ENCODE peak calls at places on chromosomes 1 and 21, in ten cellular contexts. One of them, this sample, is unnamed.

GRCh38 chr21:31870472-31870871 is 2.3 kb upstream of the HUNK start:
- DNase-seq in kidney glomerular epithelial cell: no peak
- DNase-seq in AG08395: no peak
- DNase-seq in SK-MEL-5: no peak
- DNase-seq in nucleus accumbens: no peak
- DNase-seq in NCI-H345: no peak
- DNase-seq in stimulated activated CD8-positive, alpha-beta memory T cell treated with anti-CD3 and anti-CD28 coated beads, Interleukin-12 subunit alpha, Interleukin-12 subunit beta, amount 100 ng/mL, for 4 hours: no peak
- DNase-seq in activated CD4-positive, alpha-beta T cell treated with anti-CD3 and anti-CD28 coated beads for 48 hours: no peak
- DNase-seq in HCEC 1CT: no peak
- DNase-seq in stimulated activated CD4-positive, alpha-beta T cell treated with anti-CD3 and anti-CD28 coated beads, TNF-alpha, amount 100 ng/mL, for 48 hours: no peak
- DNase-seq in this sample: no peak

GRCh38 chr1:206048582-206048981 is 4.4 kb upstream of the RHEX start:
- DNase-seq in HCEC 1CT: no peak
- DNase-seq in nucleus accumbens: no peak
- DNase-seq in NCI-H345: no peak
- DNase-seq in stimulated activated CD4-positive, alpha-beta T cell treated with anti-CD3 and anti-CD28 coated beads, TNF-alpha, amount 100 ng/mL, for 48 hours: no peak
- DNase-seq in activated CD4-positive, alpha-beta T cell treated with anti-CD3 and anti-CD28 coated beads for 48 hours: no peak
- DNase-seq in stimulated activated CD8-positive, alpha-beta memory T cell treated with anti-CD3 and anti-CD28 coated beads, Interleukin-12 subunit alpha, Interleukin-12 subunit beta, amount 100 ng/mL, for 4 hours: no peak
- DNase-seq in AG08395: no peak
- DNase-seq in kidney glomerular epithelial cell: peak
- DNase-seq in SK-MEL-5: no peak
- DNase-seq in this sample: no peak

GRCh38 chr21:35850542-35851103 is 209.7 kb downstream of the SETD4 start:
- DNase-seq in activated CD4-positive, alpha-beta T cell treated with anti-CD3 and anti-CD28 coated beads for 48 hours: peak
- DNase-seq in stimulated activated CD4-positive, alpha-beta T cell treated with anti-CD3 and anti-CD28 coated beads, TNF-alpha, amount 100 ng/mL, for 48 hours: no peak
- DNase-seq in SK-MEL-5: no peak
- DNase-seq in kidney glomerular epithelial cell: no peak
- DNase-seq in NCI-H345: no peak
- DNase-seq in stimulated activated CD8-positive, alpha-beta memory T cell treated with anti-CD3 and anti-CD28 coated beads, Interleukin-12 subunit alpha, Interleukin-12 subunit beta, amount 100 ng/mL, for 4 hours: no peak
- DNase-seq in AG08395: peak
- DNase-seq in nucleus accumbens: no peak
- DNase-seq in HCEC 1CT: no peak
- DNase-seq in this sample: no peak

GRCh38 chr1:89917353-89917752 is 77.6 kb upstream of the ZNF326 start:
- DNase-seq in HCEC 1CT: no peak
- DNase-seq in kidney glomerular epithelial cell: no peak
- DNase-seq in SK-MEL-5: no peak
- DNase-seq in activated CD4-positive, alpha-beta T cell treated with anti-CD3 and anti-CD28 coated beads for 48 hours: no peak
- DNase-seq in stimulated activated CD4-positive, alpha-beta T cell treated with anti-CD3 and anti-CD28 coated beads, TNF-alpha, amount 100 ng/mL, for 48 hours: no peak
- DNase-seq in AG08395: no peak
- DNase-seq in NCI-H345: no peak
- DNase-seq in nucleus accumbens: no peak
- DNase-seq in stimulated activated CD8-positive, alpha-beta memory T cell treated with anti-CD3 and anti-CD28 coated beads, Interleukin-12 subunit alpha, Interleukin-12 subunit beta, amount 100 ng/mL, for 4 hours: no peak
- DNase-seq in this sample: no peak

GRCh38 chr1:207352560-207352959 is 31.1 kb downstream of the CD55 start:
- DNase-seq in kidney glomerular epithelial cell: no peak
- DNase-seq in AG08395: no peak
- DNase-seq in stimulated activated CD4-positive, alpha-beta T cell treated with anti-CD3 and anti-CD28 coated beads, TNF-alpha, amount 100 ng/mL, for 48 hours: no peak
- DNase-seq in NCI-H345: no peak
- DNase-seq in stimulated activated CD8-positive, alpha-beta memory T cell treated with anti-CD3 and anti-CD28 coated beads, Interleukin-12 subunit alpha, Interleukin-12 subunit beta, amount 100 ng/mL, for 4 hours: no peak
- DNase-seq in HCEC 1CT: no peak
- DNase-seq in nucleus accumbens: no peak
- DNase-seq in activated CD4-positive, alpha-beta T cell treated with anti-CD3 and anti-CD28 coated beads for 48 hours: no peak
- DNase-seq in SK-MEL-5: no peak
- DNase-seq in this sample: no peak

GRCh38 chr1:94383966-94384408 is 34.2 kb upstream of the ABCD3 start:
- DNase-seq in HCEC 1CT: peak
- DNase-seq in kidney glomerular epithelial cell: peak
- DNase-seq in SK-MEL-5: no peak
- DNase-seq in stimulated activated CD4-positive, alpha-beta T cell treated with anti-CD3 and anti-CD28 coated beads, TNF-alpha, amount 100 ng/mL, for 48 hours: no peak
- DNase-seq in nucleus accumbens: no peak
- DNase-seq in activated CD4-positive, alpha-beta T cell treated with anti-CD3 and anti-CD28 coated beads for 48 hours: peak
- DNase-seq in AG08395: no peak
- DNase-seq in stimulated activated CD8-positive, alpha-beta memory T cell treated with anti-CD3 and anti-CD28 coated beads, Interleukin-12 subunit alpha, Interleukin-12 subunit beta, amount 100 ng/mL, for 4 hours: no peak
- DNase-seq in NCI-H345: no peak
- DNase-seq in this sample: no peak

GRCh38 chr21:20999567-21000169 is 1.5 kb downstream of the NCAM2 start:
- DNase-seq in kidney glomerular epithelial cell: peak
- DNase-seq in NCI-H345: peak
- DNase-seq in SK-MEL-5: peak
- DNase-seq in activated CD4-positive, alpha-beta T cell treated with anti-CD3 and anti-CD28 coated beads for 48 hours: peak
- DNase-seq in stimulated activated CD4-positive, alpha-beta T cell treated with anti-CD3 and anti-CD28 coated beads, TNF-alpha, amount 100 ng/mL, for 48 hours: no peak
- DNase-seq in nucleus accumbens: peak
- DNase-seq in HCEC 1CT: no peak
- DNase-seq in stimulated activated CD8-positive, alpha-beta memory T cell treated with anti-CD3 and anti-CD28 coated beads, Interleukin-12 subunit alpha, Interleukin-12 subunit beta, amount 100 ng/mL, for 4 hours: no peak
- DNase-seq in AG08395: peak
- DNase-seq in this sample: no peak

GRCh38 chr1:222256058-222256457 is 291.8 kb downstream of the HHIPL2 start:
- DNase-seq in kidney glomerular epithelial cell: no peak
- DNase-seq in stimulated activated CD4-positive, alpha-beta T cell treated with anti-CD3 and anti-CD28 coated beads, TNF-alpha, amount 100 ng/mL, for 48 hours: no peak
- DNase-seq in nucleus accumbens: no peak
- DNase-seq in stimulated activated CD8-positive, alpha-beta memory T cell treated with anti-CD3 and anti-CD28 coated beads, Interleukin-12 subunit alpha, Interleukin-12 subunit beta, amount 100 ng/mL, for 4 hours: no peak
- DNase-seq in NCI-H345: no peak
- DNase-seq in SK-MEL-5: no peak
- DNase-seq in AG08395: no peak
- DNase-seq in activated CD4-positive, alpha-beta T cell treated with anti-CD3 and anti-CD28 coated beads for 48 hours: no peak
- DNase-seq in HCEC 1CT: no peak
- DNase-seq in this sample: no peak

GRCh38 chr1:21635138-21635535 is 34.0 kb downstream of the RAP1GAP start:
- DNase-seq in stimulated activated CD8-positive, alpha-beta memory T cell treated with anti-CD3 and anti-CD28 coated beads, Interleukin-12 subunit alpha, Interleukin-12 subunit beta, amount 100 ng/mL, for 4 hours: no peak
- DNase-seq in activated CD4-positive, alpha-beta T cell treated with anti-CD3 and anti-CD28 coated beads for 48 hours: no peak
- DNase-seq in HCEC 1CT: no peak
- DNase-seq in nucleus accumbens: no peak
- DNase-seq in stimulated activated CD4-positive, alpha-beta T cell treated with anti-CD3 and anti-CD28 coated beads, TNF-alpha, amount 100 ng/mL, for 48 hours: no peak
- DNase-seq in SK-MEL-5: no peak
- DNase-seq in kidney glomerular epithelial cell: peak
- DNase-seq in NCI-H345: no peak
- DNase-seq in AG08395: no peak
- DNase-seq in this sample: no peak

GRCh38 chr1:222618001-222618879 is at the start of gene MIA3:
- DNase-seq in HCEC 1CT: no peak
- DNase-seq in stimulated activated CD4-positive, alpha-beta T cell treated with anti-CD3 and anti-CD28 coated beads, TNF-alpha, amount 100 ng/mL, for 48 hours: peak
- DNase-seq in activated CD4-positive, alpha-beta T cell treated with anti-CD3 and anti-CD28 coated beads for 48 hours: peak
- DNase-seq in kidney glomerular epithelial cell: peak
- DNase-seq in stimulated activated CD8-positive, alpha-beta memory T cell treated with anti-CD3 and anti-CD28 coated beads, Interleukin-12 subunit alpha, Interleukin-12 subunit beta, amount 100 ng/mL, for 4 hours: peak
- DNase-seq in AG08395: peak
- DNase-seq in nucleus accumbens: peak
- DNase-seq in SK-MEL-5: no peak
- DNase-seq in NCI-H345: peak
- DNase-seq in this sample: peak

GRCh38 chr1:234934611-234935033 is 194.0 kb downstream of the TOMM20 start:
- DNase-seq in SK-MEL-5: no peak
- DNase-seq in stimulated activated CD8-positive, alpha-beta memory T cell treated with anti-CD3 and anti-CD28 coated beads, Interleukin-12 subunit alpha, Interleukin-12 subunit beta, amount 100 ng/mL, for 4 hours: no peak
- DNase-seq in AG08395: no peak
- DNase-seq in NCI-H345: no peak
- DNase-seq in activated CD4-positive, alpha-beta T cell treated with anti-CD3 and anti-CD28 coated beads for 48 hours: no peak
- DNase-seq in stimulated activated CD4-positive, alpha-beta T cell treated with anti-CD3 and anti-CD28 coated beads, TNF-alpha, amount 100 ng/mL, for 48 hours: no peak
- DNase-seq in HCEC 1CT: peak
- DNase-seq in kidney glomerular epithelial cell: no peak
- DNase-seq in nucleus accumbens: no peak
- DNase-seq in this sample: no peak

GRCh38 chr1:162899422-162900168 is 38.6 kb upstream of the CCDC190 start:
- DNase-seq in kidney glomerular epithelial cell: peak
- DNase-seq in activated CD4-positive, alpha-beta T cell treated with anti-CD3 and anti-CD28 coated beads for 48 hours: no peak
- DNase-seq in nucleus accumbens: no peak
- DNase-seq in AG08395: peak
- DNase-seq in SK-MEL-5: peak
- DNase-seq in stimulated activated CD4-positive, alpha-beta T cell treated with anti-CD3 and anti-CD28 coated beads, TNF-alpha, amount 100 ng/mL, for 48 hours: no peak
- DNase-seq in NCI-H345: no peak
- DNase-seq in stimulated activated CD8-positive, alpha-beta memory T cell treated with anti-CD3 and anti-CD28 coated beads, Interleukin-12 subunit alpha, Interleukin-12 subunit beta, amount 100 ng/mL, for 4 hours: no peak
- DNase-seq in HCEC 1CT: peak
- DNase-seq in this sample: no peak

GRCh38 chr1:209751627-209752231 is 4.1 kb upstream of the TRAF3IP3 start:
- DNase-seq in nucleus accumbens: no peak
- DNase-seq in SK-MEL-5: no peak
- DNase-seq in stimulated activated CD4-positive, alpha-beta T cell treated with anti-CD3 and anti-CD28 coated beads, TNF-alpha, amount 100 ng/mL, for 48 hours: no peak
- DNase-seq in NCI-H345: no peak
- DNase-seq in kidney glomerular epithelial cell: no peak
- DNase-seq in HCEC 1CT: no peak
- DNase-seq in AG08395: no peak
- DNase-seq in stimulated activated CD8-positive, alpha-beta memory T cell treated with anti-CD3 and anti-CD28 coated beads, Interleukin-12 subunit alpha, Interleukin-12 subunit beta, amount 100 ng/mL, for 4 hours: no peak
- DNase-seq in activated CD4-positive, alpha-beta T cell treated with anti-CD3 and anti-CD28 coated beads for 48 hours: peak
- DNase-seq in this sample: no peak

GRCh38 chr1:233518344-233518743 is 95.6 kb upstream of the KCNK1 start:
- DNase-seq in stimulated activated CD8-positive, alpha-beta memory T cell treated with anti-CD3 and anti-CD28 coated beads, Interleukin-12 subunit alpha, Interleukin-12 subunit beta, amount 100 ng/mL, for 4 hours: no peak
- DNase-seq in HCEC 1CT: no peak
- DNase-seq in AG08395: peak
- DNase-seq in NCI-H345: no peak
- DNase-seq in stimulated activated CD4-positive, alpha-beta T cell treated with anti-CD3 and anti-CD28 coated beads, TNF-alpha, amount 100 ng/mL, for 48 hours: no peak
- DNase-seq in SK-MEL-5: peak
- DNase-seq in kidney glomerular epithelial cell: peak
- DNase-seq in activated CD4-positive, alpha-beta T cell treated with anti-CD3 and anti-CD28 coated beads for 48 hours: peak
- DNase-seq in nucleus accumbens: no peak
- DNase-seq in this sample: no peak

GRCh38 chr1:161763522-161764098 is 2.5 kb upstream of the ATF6 start:
- DNase-seq in stimulated activated CD4-positive, alpha-beta T cell treated with anti-CD3 and anti-CD28 coated beads, TNF-alpha, amount 100 ng/mL, for 48 hours: no peak
- DNase-seq in kidney glomerular epithelial cell: peak
- DNase-seq in AG08395: no peak
- DNase-seq in activated CD4-positive, alpha-beta T cell treated with anti-CD3 and anti-CD28 coated beads for 48 hours: peak
- DNase-seq in HCEC 1CT: no peak
- DNase-seq in NCI-H345: peak
- DNase-seq in SK-MEL-5: peak
- DNase-seq in nucleus accumbens: no peak
- DNase-seq in stimulated activated CD8-positive, alpha-beta memory T cell treated with anti-CD3 and anti-CD28 coated beads, Interleukin-12 subunit alpha, Interleukin-12 subunit beta, amount 100 ng/mL, for 4 hours: no peak
- DNase-seq in this sample: no peak

GRCh38 chr1:66916320-66916719 is 8.3 kb downstream of the DNAI4 start:
- DNase-seq in stimulated activated CD4-positive, alpha-beta T cell treated with anti-CD3 and anti-CD28 coated beads, TNF-alpha, amount 100 ng/mL, for 48 hours: no peak
- DNase-seq in SK-MEL-5: peak
- DNase-seq in kidney glomerular epithelial cell: no peak
- DNase-seq in stimulated activated CD8-positive, alpha-beta memory T cell treated with anti-CD3 and anti-CD28 coated beads, Interleukin-12 subunit alpha, Interleukin-12 subunit beta, amount 100 ng/mL, for 4 hours: no peak
- DNase-seq in HCEC 1CT: no peak
- DNase-seq in nucleus accumbens: no peak
- DNase-seq in AG08395: no peak
- DNase-seq in NCI-H345: no peak
- DNase-seq in activated CD4-positive, alpha-beta T cell treated with anti-CD3 and anti-CD28 coated beads for 48 hours: no peak
- DNase-seq in this sample: no peak

GRCh38 chr1:52552236-52552504 is 722 bp downstream of the TUT4 start:
- DNase-seq in activated CD4-positive, alpha-beta T cell treated with anti-CD3 and anti-CD28 coated beads for 48 hours: peak
- DNase-seq in stimulated activated CD4-positive, alpha-beta T cell treated with anti-CD3 and anti-CD28 coated beads, TNF-alpha, amount 100 ng/mL, for 48 hours: peak
- DNase-seq in SK-MEL-5: peak
- DNase-seq in NCI-H345: peak
- DNase-seq in kidney glomerular epithelial cell: peak
- DNase-seq in stimulated activated CD8-positive, alpha-beta memory T cell treated with anti-CD3 and anti-CD28 coated beads, Interleukin-12 subunit alpha, Interleukin-12 subunit beta, amount 100 ng/mL, for 4 hours: peak
- DNase-seq in HCEC 1CT: peak
- DNase-seq in AG08395: peak
- DNase-seq in nucleus accumbens: peak
- DNase-seq in this sample: peak

GRCh38 chr1:237864338-237865244 is 26.1 kb downstream of the ZP4 start:
- DNase-seq in HCEC 1CT: no peak
- DNase-seq in NCI-H345: peak
- DNase-seq in stimulated activated CD8-positive, alpha-beta memory T cell treated with anti-CD3 and anti-CD28 coated beads, Interleukin-12 subunit alpha, Interleukin-12 subunit beta, amount 100 ng/mL, for 4 hours: no peak
- DNase-seq in nucleus accumbens: peak
- DNase-seq in AG08395: no peak
- DNase-seq in stimulated activated CD4-positive, alpha-beta T cell treated with anti-CD3 and anti-CD28 coated beads, TNF-alpha, amount 100 ng/mL, for 48 hours: peak
- DNase-seq in kidney glomerular epithelial cell: peak
- DNase-seq in SK-MEL-5: peak
- DNase-seq in activated CD4-positive, alpha-beta T cell treated with anti-CD3 and anti-CD28 coated beads for 48 hours: peak
- DNase-seq in this sample: no peak

GRCh38 chr1:78490861-78491310 is at the start of gene PTGFR:
- DNase-seq in kidney glomerular epithelial cell: no peak
- DNase-seq in nucleus accumbens: no peak
- DNase-seq in stimulated activated CD4-positive, alpha-beta T cell treated with anti-CD3 and anti-CD28 coated beads, TNF-alpha, amount 100 ng/mL, for 48 hours: no peak
- DNase-seq in HCEC 1CT: peak
- DNase-seq in NCI-H345: peak
- DNase-seq in SK-MEL-5: no peak
- DNase-seq in stimulated activated CD8-positive, alpha-beta memory T cell treated with anti-CD3 and anti-CD28 coated beads, Interleukin-12 subunit alpha, Interleukin-12 subunit beta, amount 100 ng/mL, for 4 hours: no peak
- DNase-seq in AG08395: peak
- DNase-seq in activated CD4-positive, alpha-beta T cell treated with anti-CD3 and anti-CD28 coated beads for 48 hours: no peak
- DNase-seq in this sample: no peak

GRCh38 chr1:54296666-54297065 is 96.7 kb downstream of the MRPL37 start:
- DNase-seq in HCEC 1CT: no peak
- DNase-seq in SK-MEL-5: no peak
- DNase-seq in stimulated activated CD8-positive, alpha-beta memory T cell treated with anti-CD3 and anti-CD28 coated beads, Interleukin-12 subunit alpha, Interleukin-12 subunit beta, amount 100 ng/mL, for 4 hours: no peak
- DNase-seq in kidney glomerular epithelial cell: no peak
- DNase-seq in activated CD4-positive, alpha-beta T cell treated with anti-CD3 and anti-CD28 coated beads for 48 hours: no peak
- DNase-seq in stimulated activated CD4-positive, alpha-beta T cell treated with anti-CD3 and anti-CD28 coated beads, TNF-alpha, amount 100 ng/mL, for 48 hours: no peak
- DNase-seq in NCI-H345: peak
- DNase-seq in AG08395: no peak
- DNase-seq in nucleus accumbens: no peak
- DNase-seq in this sample: no peak

GRCh38 chr1:32868085-32868484 is 2.6 kb downstream of the FNDC5 start:
- DNase-seq in kidney glomerular epithelial cell: no peak
- DNase-seq in HCEC 1CT: no peak
- DNase-seq in SK-MEL-5: no peak
- DNase-seq in activated CD4-positive, alpha-beta T cell treated with anti-CD3 and anti-CD28 coated beads for 48 hours: no peak
- DNase-seq in AG08395: no peak
- DNase-seq in nucleus accumbens: no peak
- DNase-seq in NCI-H345: no peak
- DNase-seq in stimulated activated CD4-positive, alpha-beta T cell treated with anti-CD3 and anti-CD28 coated beads, TNF-alpha, amount 100 ng/mL, for 48 hours: no peak
- DNase-seq in stimulated activated CD8-positive, alpha-beta memory T cell treated with anti-CD3 and anti-CD28 coated beads, Interleukin-12 subunit alpha, Interleukin-12 subunit beta, amount 100 ng/mL, for 4 hours: no peak
- DNase-seq in this sample: no peak

GRCh38 chr1:3900150-3900968 is at the start of gene C1orf174:
- DNase-seq in SK-MEL-5: peak
- DNase-seq in activated CD4-positive, alpha-beta T cell treated with anti-CD3 and anti-CD28 coated beads for 48 hours: peak
- DNase-seq in nucleus accumbens: peak
- DNase-seq in NCI-H345: peak
- DNase-seq in AG08395: peak
- DNase-seq in stimulated activated CD4-positive, alpha-beta T cell treated with anti-CD3 and anti-CD28 coated beads, TNF-alpha, amount 100 ng/mL, for 48 hours: peak
- DNase-seq in stimulated activated CD8-positive, alpha-beta memory T cell treated with anti-CD3 and anti-CD28 coated beads, Interleukin-12 subunit alpha, Interleukin-12 subunit beta, amount 100 ng/mL, for 4 hours: peak
- DNase-seq in kidney glomerular epithelial cell: peak
- DNase-seq in HCEC 1CT: peak
- DNase-seq in this sample: peak

GRCh38 chr1:96365596-96365995 is 356.0 kb upstream of the PTBP2 start:
- DNase-seq in AG08395: no peak
- DNase-seq in nucleus accumbens: no peak
- DNase-seq in NCI-H345: no peak
- DNase-seq in stimulated activated CD8-positive, alpha-beta memory T cell treated with anti-CD3 and anti-CD28 coated beads, Interleukin-12 subunit alpha, Interleukin-12 subunit beta, amount 100 ng/mL, for 4 hours: no peak
- DNase-seq in activated CD4-positive, alpha-beta T cell treated with anti-CD3 and anti-CD28 coated beads for 48 hours: no peak
- DNase-seq in HCEC 1CT: no peak
- DNase-seq in SK-MEL-5: no peak
- DNase-seq in kidney glomerular epithelial cell: no peak
- DNase-seq in stimulated activated CD4-positive, alpha-beta T cell treated with anti-CD3 and anti-CD28 coated beads, TNF-alpha, amount 100 ng/mL, for 48 hours: no peak
- DNase-seq in this sample: no peak

GRCh38 chr1:182786223-182787001 is 3.2 kb upstream of the NPL start:
- DNase-seq in NCI-H345: peak
- DNase-seq in stimulated activated CD4-positive, alpha-beta T cell treated with anti-CD3 and anti-CD28 coated beads, TNF-alpha, amount 100 ng/mL, for 48 hours: peak
- DNase-seq in activated CD4-positive, alpha-beta T cell treated with anti-CD3 and anti-CD28 coated beads for 48 hours: peak
- DNase-seq in HCEC 1CT: peak
- DNase-seq in nucleus accumbens: peak
- DNase-seq in SK-MEL-5: peak
- DNase-seq in kidney glomerular epithelial cell: peak
- DNase-seq in stimulated activated CD8-positive, alpha-beta memory T cell treated with anti-CD3 and anti-CD28 coated beads, Interleukin-12 subunit alpha, Interleukin-12 subunit beta, amount 100 ng/mL, for 4 hours: peak
- DNase-seq in AG08395: peak
- DNase-seq in this sample: no peak

GRCh38 chr1:4527819-4528218 is 126.6 kb upstream of the AJAP1 start:
- DNase-seq in stimulated activated CD4-positive, alpha-beta T cell treated with anti-CD3 and anti-CD28 coated beads, TNF-alpha, amount 100 ng/mL, for 48 hours: no peak
- DNase-seq in kidney glomerular epithelial cell: no peak
- DNase-seq in nucleus accumbens: peak
- DNase-seq in NCI-H345: peak
- DNase-seq in activated CD4-positive, alpha-beta T cell treated with anti-CD3 and anti-CD28 coated beads for 48 hours: no peak
- DNase-seq in SK-MEL-5: no peak
- DNase-seq in stimulated activated CD8-positive, alpha-beta memory T cell treated with anti-CD3 and anti-CD28 coated beads, Interleukin-12 subunit alpha, Interleukin-12 subunit beta, amount 100 ng/mL, for 4 hours: no peak
- DNase-seq in HCEC 1CT: no peak
- DNase-seq in AG08395: no peak
- DNase-seq in this sample: no peak